ENCODE peak calls at places on chromosome 6, in six cellular contexts. One of them, this sample, is unnamed.

GRCh38 chr6:167090171-167090570 is 32.7 kb upstream of the CCR6 start:
- DNase-seq in pancreas: no peak
- DNase-seq in H54: no peak
- DNase-seq in sigmoid colon: no peak
- DNase-seq in progenitor cell of endocrine pancreas: no peak
- DNase-seq in iris pigment epithelial cell: no peak
- DNase-seq in this sample: no peak

GRCh38 chr6:13528777-13529343 is 41.5 kb upstream of the GFOD1 start:
- DNase-seq in pancreas: no peak
- DNase-seq in H54: no peak
- DNase-seq in sigmoid colon: no peak
- DNase-seq in progenitor cell of endocrine pancreas: no peak
- DNase-seq in iris pigment epithelial cell: no peak
- DNase-seq in this sample: no peak

GRCh38 chr6:132487762-132488161 is 25.2 kb downstream of the STX7 start:
- DNase-seq in pancreas: no peak
- DNase-seq in H54: no peak
- DNase-seq in sigmoid colon: no peak
- DNase-seq in progenitor cell of endocrine pancreas: no peak
- DNase-seq in iris pigment epithelial cell: no peak
- DNase-seq in this sample: no peak

GRCh38 chr6:158835616-158836221 is 16.6 kb upstream of the EZR start:
- DNase-seq in pancreas: peak; percentile 80
- DNase-seq in H54: no peak
- DNase-seq in sigmoid colon: peak; percentile 64
- DNase-seq in progenitor cell of endocrine pancreas: peak; percentile 35
- DNase-seq in iris pigment epithelial cell: no peak
- DNase-seq in this sample: no peak

GRCh38 chr6:137389150-137389664 is 105.0 kb downstream of the OLIG3 start:
- DNase-seq in pancreas: no peak
- DNase-seq in H54: no peak
- DNase-seq in sigmoid colon: no peak
- DNase-seq in progenitor cell of endocrine pancreas: no peak
- DNase-seq in iris pigment epithelial cell: peak; percentile 92
- DNase-seq in this sample: no peak

GRCh38 chr6:98024359-98024758 is 741.3 kb upstream of the MMS22L start:
- DNase-seq in pancreas: no peak
- DNase-seq in H54: no peak
- DNase-seq in sigmoid colon: no peak
- DNase-seq in progenitor cell of endocrine pancreas: no peak
- DNase-seq in iris pigment epithelial cell: no peak
- DNase-seq in this sample: no peak

GRCh38 chr6:160996316-160996715 is 4.7 kb downstream of the MAP3K4 start:
- DNase-seq in pancreas: no peak
- DNase-seq in H54: no peak
- DNase-seq in sigmoid colon: no peak
- DNase-seq in progenitor cell of endocrine pancreas: no peak
- DNase-seq in iris pigment epithelial cell: peak; percentile 39
- DNase-seq in this sample: no peak

GRCh38 chr6:6583836-6584235 is 4.7 kb upstream of the LY86 start:
- DNase-seq in pancreas: no peak
- DNase-seq in H54: no peak
- DNase-seq in sigmoid colon: no peak
- DNase-seq in progenitor cell of endocrine pancreas: no peak
- DNase-seq in iris pigment epithelial cell: no peak
- DNase-seq in this sample: no peak

GRCh38 chr6:163404825-163405265 is 9.7 kb upstream of the QKI start:
- DNase-seq in pancreas: no peak
- DNase-seq in H54: no peak
- DNase-seq in sigmoid colon: peak; percentile 74
- DNase-seq in progenitor cell of endocrine pancreas: no peak
- DNase-seq in iris pigment epithelial cell: peak; percentile 47
- DNase-seq in this sample: no peak

GRCh38 chr6:31541658-31542521 is at the start of gene DDX39B:
- DNase-seq in pancreas: peak; percentile 95
- DNase-seq in H54: peak; percentile 81
- DNase-seq in sigmoid colon: peak; percentile 99
- DNase-seq in progenitor cell of endocrine pancreas: peak; percentile 84
- DNase-seq in iris pigment epithelial cell: peak; percentile 97
- DNase-seq in this sample: peak; percentile 97

GRCh38 chr6:52065621-52066020 is 21.8 kb downstream of the PKHD1 start:
- DNase-seq in pancreas: no peak
- DNase-seq in H54: no peak
- DNase-seq in sigmoid colon: no peak
- DNase-seq in progenitor cell of endocrine pancreas: no peak
- DNase-seq in iris pigment epithelial cell: no peak
- DNase-seq in this sample: no peak

GRCh38 chr6:16521528-16521927 is 239.7 kb downstream of the ATXN1 start:
- DNase-seq in pancreas: no peak
- DNase-seq in H54: no peak
- DNase-seq in sigmoid colon: no peak
- DNase-seq in progenitor cell of endocrine pancreas: no peak
- DNase-seq in iris pigment epithelial cell: no peak
- DNase-seq in this sample: no peak

This sample was measured in vagina.